ENCODE peak calls at places on chromosomes 13 and 19, in ten cellular contexts. One of them, this sample, is unnamed.

GRCh38 chr19:54952591-54953344 is 5.4 kb upstream of the NLRP7 start:
- DNase-seq in Daoy: peak
- DNase-seq in activated T-helper 1 cell treated with anti-CD3 and anti-CD28 coated beads, Interleukin-12 subunit alpha, Interleukin-12 subunit beta, Interleukin-2, Interleukin-4 antibody, amounts not matched to agents 30 ng/mL and 10 ng/mL and 1 ng/mL, durations not matched to agents 14 hours and 24 hours and 36 hours: no peak
- DNase-seq in NCI-H1417: no peak
- DNase-seq in prostate gland: no peak
- DNase-seq in M059J: peak
- DNase-seq in GM12864: no peak
- DNase-seq in CD4-positive, alpha-beta T cell: no peak
- DNase-seq in iris pigment epithelial cell: peak
- DNase-seq in endothelial cell: no peak
- DNase-seq in this sample: no peak

GRCh38 chr13:45851171-45851889 is at the start of gene SIAH3:
- DNase-seq in endothelial cell: no peak
- DNase-seq in prostate gland: no peak
- DNase-seq in Daoy: peak
- DNase-seq in GM12864: no peak
- DNase-seq in iris pigment epithelial cell: peak
- DNase-seq in CD4-positive, alpha-beta T cell: peak
- DNase-seq in NCI-H1417: peak
- DNase-seq in activated T-helper 1 cell treated with anti-CD3 and anti-CD28 coated beads, Interleukin-12 subunit alpha, Interleukin-12 subunit beta, Interleukin-2, Interleukin-4 antibody, amounts not matched to agents 30 ng/mL and 10 ng/mL and 1 ng/mL, durations not matched to agents 14 hours and 24 hours and 36 hours: no peak
- DNase-seq in M059J: peak
- DNase-seq in this sample: no peak

GRCh38 chr13:112117955-112118302 is 51.0 kb downstream of the SOX1 start:
- DNase-seq in NCI-H1417: no peak
- DNase-seq in CD4-positive, alpha-beta T cell: no peak
- DNase-seq in iris pigment epithelial cell: no peak
- DNase-seq in M059J: no peak
- DNase-seq in Daoy: no peak
- DNase-seq in prostate gland: no peak
- DNase-seq in activated T-helper 1 cell treated with anti-CD3 and anti-CD28 coated beads, Interleukin-12 subunit alpha, Interleukin-12 subunit beta, Interleukin-2, Interleukin-4 antibody, amounts not matched to agents 30 ng/mL and 10 ng/mL and 1 ng/mL, durations not matched to agents 14 hours and 24 hours and 36 hours: no peak
- DNase-seq in GM12864: no peak
- DNase-seq in endothelial cell: no peak
- DNase-seq in this sample: no peak

GRCh38 chr19:4923379-4923747 is 14.1 kb downstream of the UHRF1 start:
- DNase-seq in NCI-H1417: no peak
- DNase-seq in GM12864: no peak
- DNase-seq in endothelial cell: no peak
- DNase-seq in activated T-helper 1 cell treated with anti-CD3 and anti-CD28 coated beads, Interleukin-12 subunit alpha, Interleukin-12 subunit beta, Interleukin-2, Interleukin-4 antibody, amounts not matched to agents 30 ng/mL and 10 ng/mL and 1 ng/mL, durations not matched to agents 14 hours and 24 hours and 36 hours: no peak
- DNase-seq in iris pigment epithelial cell: no peak
- DNase-seq in M059J: no peak
- DNase-seq in CD4-positive, alpha-beta T cell: no peak
- DNase-seq in Daoy: no peak
- DNase-seq in prostate gland: no peak
- DNase-seq in this sample: no peak

GRCh38 chr13:111179908-111180756 is 65.0 kb downstream of the ARHGEF7 start:
- DNase-seq in NCI-H1417: no peak
- DNase-seq in activated T-helper 1 cell treated with anti-CD3 and anti-CD28 coated beads, Interleukin-12 subunit alpha, Interleukin-12 subunit beta, Interleukin-2, Interleukin-4 antibody, amounts not matched to agents 30 ng/mL and 10 ng/mL and 1 ng/mL, durations not matched to agents 14 hours and 24 hours and 36 hours: no peak
- DNase-seq in M059J: no peak
- DNase-seq in CD4-positive, alpha-beta T cell: no peak
- DNase-seq in iris pigment epithelial cell: peak
- DNase-seq in Daoy: no peak
- DNase-seq in endothelial cell: no peak
- DNase-seq in GM12864: no peak
- DNase-seq in prostate gland: no peak
- DNase-seq in this sample: no peak

GRCh38 chr13:41384749-41385503 is 72.4 kb upstream of the RGCC start:
- DNase-seq in Daoy: no peak
- DNase-seq in activated T-helper 1 cell treated with anti-CD3 and anti-CD28 coated beads, Interleukin-12 subunit alpha, Interleukin-12 subunit beta, Interleukin-2, Interleukin-4 antibody, amounts not matched to agents 30 ng/mL and 10 ng/mL and 1 ng/mL, durations not matched to agents 14 hours and 24 hours and 36 hours: no peak
- DNase-seq in endothelial cell: no peak
- DNase-seq in prostate gland: no peak
- DNase-seq in CD4-positive, alpha-beta T cell: no peak
- DNase-seq in M059J: peak
- DNase-seq in GM12864: no peak
- DNase-seq in iris pigment epithelial cell: peak
- DNase-seq in NCI-H1417: peak
- DNase-seq in this sample: no peak

GRCh38 chr13:46861959-46862358 is 34.9 kb downstream of the HTR2A start:
- DNase-seq in M059J: no peak
- DNase-seq in Daoy: no peak
- DNase-seq in iris pigment epithelial cell: no peak
- DNase-seq in NCI-H1417: no peak
- DNase-seq in activated T-helper 1 cell treated with anti-CD3 and anti-CD28 coated beads, Interleukin-12 subunit alpha, Interleukin-12 subunit beta, Interleukin-2, Interleukin-4 antibody, amounts not matched to agents 30 ng/mL and 10 ng/mL and 1 ng/mL, durations not matched to agents 14 hours and 24 hours and 36 hours: no peak
- DNase-seq in CD4-positive, alpha-beta T cell: no peak
- DNase-seq in endothelial cell: no peak
- DNase-seq in GM12864: no peak
- DNase-seq in prostate gland: no peak
- DNase-seq in this sample: no peak

GRCh38 chr19:39848392-39848791 is 2.2 kb upstream of the FBL start:
- DNase-seq in activated T-helper 1 cell treated with anti-CD3 and anti-CD28 coated beads, Interleukin-12 subunit alpha, Interleukin-12 subunit beta, Interleukin-2, Interleukin-4 antibody, amounts not matched to agents 30 ng/mL and 10 ng/mL and 1 ng/mL, durations not matched to agents 14 hours and 24 hours and 36 hours: no peak
- DNase-seq in GM12864: no peak
- DNase-seq in endothelial cell: no peak
- DNase-seq in M059J: no peak
- DNase-seq in Daoy: no peak
- DNase-seq in CD4-positive, alpha-beta T cell: no peak
- DNase-seq in prostate gland: no peak
- DNase-seq in NCI-H1417: no peak
- DNase-seq in iris pigment epithelial cell: no peak
- DNase-seq in this sample: no peak

GRCh38 chr13:49527123-49527522 is 31.4 kb downstream of the PHF11 start:
- DNase-seq in Daoy: no peak
- DNase-seq in M059J: peak
- DNase-seq in NCI-H1417: no peak
- DNase-seq in activated T-helper 1 cell treated with anti-CD3 and anti-CD28 coated beads, Interleukin-12 subunit alpha, Interleukin-12 subunit beta, Interleukin-2, Interleukin-4 antibody, amounts not matched to agents 30 ng/mL and 10 ng/mL and 1 ng/mL, durations not matched to agents 14 hours and 24 hours and 36 hours: no peak
- DNase-seq in prostate gland: no peak
- DNase-seq in CD4-positive, alpha-beta T cell: no peak
- DNase-seq in iris pigment epithelial cell: no peak
- DNase-seq in endothelial cell: no peak
- DNase-seq in GM12864: no peak
- DNase-seq in this sample: no peak

GRCh38 chr19:39126593-39127187 is 1.1 kb downstream of the PAK4 start:
- DNase-seq in M059J: no peak
- DNase-seq in CD4-positive, alpha-beta T cell: no peak
- DNase-seq in activated T-helper 1 cell treated with anti-CD3 and anti-CD28 coated beads, Interleukin-12 subunit alpha, Interleukin-12 subunit beta, Interleukin-2, Interleukin-4 antibody, amounts not matched to agents 30 ng/mL and 10 ng/mL and 1 ng/mL, durations not matched to agents 14 hours and 24 hours and 36 hours: no peak
- DNase-seq in endothelial cell: no peak
- DNase-seq in prostate gland: peak
- DNase-seq in iris pigment epithelial cell: peak
- DNase-seq in Daoy: peak
- DNase-seq in NCI-H1417: peak
- DNase-seq in GM12864: no peak
- DNase-seq in this sample: no peak

GRCh38 chr19:21626924-21627697 is 121.7 kb downstream of the ZNF429 start:
- DNase-seq in endothelial cell: no peak
- DNase-seq in CD4-positive, alpha-beta T cell: no peak
- DNase-seq in activated T-helper 1 cell treated with anti-CD3 and anti-CD28 coated beads, Interleukin-12 subunit alpha, Interleukin-12 subunit beta, Interleukin-2, Interleukin-4 antibody, amounts not matched to agents 30 ng/mL and 10 ng/mL and 1 ng/mL, durations not matched to agents 14 hours and 24 hours and 36 hours: no peak
- DNase-seq in prostate gland: no peak
- DNase-seq in iris pigment epithelial cell: no peak
- DNase-seq in NCI-H1417: no peak
- DNase-seq in GM12864: no peak
- DNase-seq in M059J: no peak
- DNase-seq in Daoy: no peak
- DNase-seq in this sample: no peak

GRCh38 chr19:41362143-41362847 is 1.7 kb downstream of the B9D2 start:
- DNase-seq in activated T-helper 1 cell treated with anti-CD3 and anti-CD28 coated beads, Interleukin-12 subunit alpha, Interleukin-12 subunit beta, Interleukin-2, Interleukin-4 antibody, amounts not matched to agents 30 ng/mL and 10 ng/mL and 1 ng/mL, durations not matched to agents 14 hours and 24 hours and 36 hours: no peak
- DNase-seq in prostate gland: no peak
- DNase-seq in endothelial cell: no peak
- DNase-seq in iris pigment epithelial cell: no peak
- DNase-seq in GM12864: no peak
- DNase-seq in NCI-H1417: no peak
- DNase-seq in Daoy: no peak
- DNase-seq in M059J: peak
- DNase-seq in CD4-positive, alpha-beta T cell: no peak
- DNase-seq in this sample: no peak

GRCh38 chr19:17125052-17125727 is 49.6 kb downstream of the MYO9B start:
- DNase-seq in activated T-helper 1 cell treated with anti-CD3 and anti-CD28 coated beads, Interleukin-12 subunit alpha, Interleukin-12 subunit beta, Interleukin-2, Interleukin-4 antibody, amounts not matched to agents 30 ng/mL and 10 ng/mL and 1 ng/mL, durations not matched to agents 14 hours and 24 hours and 36 hours: no peak
- DNase-seq in CD4-positive, alpha-beta T cell: no peak
- DNase-seq in prostate gland: no peak
- DNase-seq in M059J: peak
- DNase-seq in NCI-H1417: no peak
- DNase-seq in GM12864: peak
- DNase-seq in iris pigment epithelial cell: peak
- DNase-seq in Daoy: no peak
- DNase-seq in endothelial cell: no peak
- DNase-seq in this sample: no peak

GRCh38 chr19:40716031-40716654 is 543 bp downstream of the COQ8B start:
- DNase-seq in endothelial cell: no peak
- DNase-seq in iris pigment epithelial cell: peak
- DNase-seq in activated T-helper 1 cell treated with anti-CD3 and anti-CD28 coated beads, Interleukin-12 subunit alpha, Interleukin-12 subunit beta, Interleukin-2, Interleukin-4 antibody, amounts not matched to agents 30 ng/mL and 10 ng/mL and 1 ng/mL, durations not matched to agents 14 hours and 24 hours and 36 hours: peak
- DNase-seq in Daoy: peak
- DNase-seq in GM12864: peak
- DNase-seq in NCI-H1417: peak
- DNase-seq in prostate gland: peak
- DNase-seq in CD4-positive, alpha-beta T cell: peak
- DNase-seq in M059J: peak
- DNase-seq in this sample: peak

GRCh38 chr19:47729468-47729798 is 15.9 kb upstream of the NOP53 start:
- DNase-seq in Daoy: peak
- DNase-seq in activated T-helper 1 cell treated with anti-CD3 and anti-CD28 coated beads, Interleukin-12 subunit alpha, Interleukin-12 subunit beta, Interleukin-2, Interleukin-4 antibody, amounts not matched to agents 30 ng/mL and 10 ng/mL and 1 ng/mL, durations not matched to agents 14 hours and 24 hours and 36 hours: no peak
- DNase-seq in GM12864: no peak
- DNase-seq in CD4-positive, alpha-beta T cell: no peak
- DNase-seq in endothelial cell: peak
- DNase-seq in NCI-H1417: no peak
- DNase-seq in M059J: peak
- DNase-seq in iris pigment epithelial cell: peak
- DNase-seq in prostate gland: peak
- DNase-seq in this sample: peak

GRCh38 chr19:19062454-19063182 is 1.2 kb upstream of the SLC25A42 start:
- DNase-seq in M059J: peak
- DNase-seq in GM12864: no peak
- DNase-seq in prostate gland: no peak
- DNase-seq in activated T-helper 1 cell treated with anti-CD3 and anti-CD28 coated beads, Interleukin-12 subunit alpha, Interleukin-12 subunit beta, Interleukin-2, Interleukin-4 antibody, amounts not matched to agents 30 ng/mL and 10 ng/mL and 1 ng/mL, durations not matched to agents 14 hours and 24 hours and 36 hours: no peak
- DNase-seq in endothelial cell: no peak
- DNase-seq in NCI-H1417: no peak
- DNase-seq in CD4-positive, alpha-beta T cell: no peak
- DNase-seq in iris pigment epithelial cell: peak
- DNase-seq in Daoy: peak
- DNase-seq in this sample: no peak

GRCh38 chr19:22545751-22546150 is 88.4 kb upstream of the ZNF492 start:
- DNase-seq in CD4-positive, alpha-beta T cell: no peak
- DNase-seq in iris pigment epithelial cell: peak
- DNase-seq in GM12864: no peak
- DNase-seq in NCI-H1417: peak
- DNase-seq in M059J: peak
- DNase-seq in prostate gland: no peak
- DNase-seq in Daoy: peak
- DNase-seq in endothelial cell: peak
- DNase-seq in activated T-helper 1 cell treated with anti-CD3 and anti-CD28 coated beads, Interleukin-12 subunit alpha, Interleukin-12 subunit beta, Interleukin-2, Interleukin-4 antibody, amounts not matched to agents 30 ng/mL and 10 ng/mL and 1 ng/mL, durations not matched to agents 14 hours and 24 hours and 36 hours: no peak
- DNase-seq in this sample: peak

GRCh38 chr19:8004723-8005513 is 523 bp downstream of the ELAVL1 start:
- DNase-seq in endothelial cell: peak
- DNase-seq in CD4-positive, alpha-beta T cell: no peak
- DNase-seq in M059J: peak
- DNase-seq in activated T-helper 1 cell treated with anti-CD3 and anti-CD28 coated beads, Interleukin-12 subunit alpha, Interleukin-12 subunit beta, Interleukin-2, Interleukin-4 antibody, amounts not matched to agents 30 ng/mL and 10 ng/mL and 1 ng/mL, durations not matched to agents 14 hours and 24 hours and 36 hours: no peak
- DNase-seq in Daoy: no peak
- DNase-seq in GM12864: no peak
- DNase-seq in prostate gland: no peak
- DNase-seq in iris pigment epithelial cell: peak
- DNase-seq in NCI-H1417: peak
- DNase-seq in this sample: no peak

GRCh38 chr13:114111577-114111976 is 20.8 kb downstream of the RASA3 start:
- DNase-seq in iris pigment epithelial cell: peak
- DNase-seq in Daoy: no peak
- DNase-seq in activated T-helper 1 cell treated with anti-CD3 and anti-CD28 coated beads, Interleukin-12 subunit alpha, Interleukin-12 subunit beta, Interleukin-2, Interleukin-4 antibody, amounts not matched to agents 30 ng/mL and 10 ng/mL and 1 ng/mL, durations not matched to agents 14 hours and 24 hours and 36 hours: no peak
- DNase-seq in prostate gland: no peak
- DNase-seq in CD4-positive, alpha-beta T cell: no peak
- DNase-seq in GM12864: no peak
- DNase-seq in NCI-H1417: no peak
- DNase-seq in endothelial cell: no peak
- DNase-seq in M059J: peak
- DNase-seq in this sample: no peak

GRCh38 chr13:98032168-98032567 is 78.7 kb downstream of the IPO5 start:
- DNase-seq in iris pigment epithelial cell: no peak
- DNase-seq in M059J: no peak
- DNase-seq in prostate gland: no peak
- DNase-seq in endothelial cell: no peak
- DNase-seq in Daoy: no peak
- DNase-seq in NCI-H1417: no peak
- DNase-seq in GM12864: no peak
- DNase-seq in activated T-helper 1 cell treated with anti-CD3 and anti-CD28 coated beads, Interleukin-12 subunit alpha, Interleukin-12 subunit beta, Interleukin-2, Interleukin-4 antibody, amounts not matched to agents 30 ng/mL and 10 ng/mL and 1 ng/mL, durations not matched to agents 14 hours and 24 hours and 36 hours: no peak
- DNase-seq in CD4-positive, alpha-beta T cell: no peak
- DNase-seq in this sample: no peak

GRCh38 chr13:43021926-43022670 is 1.3 kb upstream of the DNAJC15 start:
- DNase-seq in GM12864: no peak
- DNase-seq in prostate gland: no peak
- DNase-seq in CD4-positive, alpha-beta T cell: no peak
- DNase-seq in Daoy: no peak
- DNase-seq in activated T-helper 1 cell treated with anti-CD3 and anti-CD28 coated beads, Interleukin-12 subunit alpha, Interleukin-12 subunit beta, Interleukin-2, Interleukin-4 antibody, amounts not matched to agents 30 ng/mL and 10 ng/mL and 1 ng/mL, durations not matched to agents 14 hours and 24 hours and 36 hours: no peak
- DNase-seq in M059J: peak
- DNase-seq in endothelial cell: no peak
- DNase-seq in iris pigment epithelial cell: peak
- DNase-seq in NCI-H1417: no peak
- DNase-seq in this sample: no peak

GRCh38 chr13:83919775-83920174 is 37.5 kb upstream of the SLITRK1 start:
- DNase-seq in M059J: no peak
- DNase-seq in endothelial cell: no peak
- DNase-seq in iris pigment epithelial cell: no peak
- DNase-seq in prostate gland: no peak
- DNase-seq in activated T-helper 1 cell treated with anti-CD3 and anti-CD28 coated beads, Interleukin-12 subunit alpha, Interleukin-12 subunit beta, Interleukin-2, Interleukin-4 antibody, amounts not matched to agents 30 ng/mL and 10 ng/mL and 1 ng/mL, durations not matched to agents 14 hours and 24 hours and 36 hours: no peak
- DNase-seq in CD4-positive, alpha-beta T cell: no peak
- DNase-seq in GM12864: no peak
- DNase-seq in Daoy: no peak
- DNase-seq in NCI-H1417: no peak
- DNase-seq in this sample: no peak

GRCh38 chr13:72437458-72437857 is 290.0 kb downstream of the MZT1 start:
- DNase-seq in M059J: peak
- DNase-seq in CD4-positive, alpha-beta T cell: no peak
- DNase-seq in activated T-helper 1 cell treated with anti-CD3 and anti-CD28 coated beads, Interleukin-12 subunit alpha, Interleukin-12 subunit beta, Interleukin-2, Interleukin-4 antibody, amounts not matched to agents 30 ng/mL and 10 ng/mL and 1 ng/mL, durations not matched to agents 14 hours and 24 hours and 36 hours: no peak
- DNase-seq in Daoy: no peak
- DNase-seq in iris pigment epithelial cell: peak
- DNase-seq in GM12864: no peak
- DNase-seq in NCI-H1417: no peak
- DNase-seq in prostate gland: no peak
- DNase-seq in endothelial cell: no peak
- DNase-seq in this sample: no peak

GRCh38 chr19:18460900-18461299 is 23.0 kb upstream of the ISYNA1 start:
- DNase-seq in Daoy: no peak
- DNase-seq in GM12864: no peak
- DNase-seq in endothelial cell: no peak
- DNase-seq in prostate gland: no peak
- DNase-seq in CD4-positive, alpha-beta T cell: no peak
- DNase-seq in activated T-helper 1 cell treated with anti-CD3 and anti-CD28 coated beads, Interleukin-12 subunit alpha, Interleukin-12 subunit beta, Interleukin-2, Interleukin-4 antibody, amounts not matched to agents 30 ng/mL and 10 ng/mL and 1 ng/mL, durations not matched to agents 14 hours and 24 hours and 36 hours: no peak
- DNase-seq in NCI-H1417: no peak
- DNase-seq in iris pigment epithelial cell: no peak
- DNase-seq in M059J: no peak
- DNase-seq in this sample: no peak

This sample was measured in K562.